ENCODE peak calls at places on chromosome 12, in six cellular contexts. T, P, A, M, O and G are unnamed samples.

GRCh38 chr12:108856428-108857157 is 790 bp downstream of the SSH1 start:
- DNase-seq in P (peak; percentile 93), M (peak; percentile 78), T (peak; percentile 78), O (peak; percentile 73), A (peak; percentile 76), G (no peak)

GRCh38 chr12:96242597-96242996 is 48.4 kb downstream of the ELK3 start:
- DNase-seq in T (no peak), A (no peak), O (no peak), M (no peak), P (no peak), G (no peak)

GRCh38 chr12:74538491-74539258 is 1.0 kb downstream of the ATXN7L3B start:
- DNase-seq in A (no peak), P (no peak), O (peak; percentile 14), T (peak; percentile 14), M (peak; percentile 22), G (no peak)

GRCh38 chr12:22042981-22043669 is 2.9 kb upstream of the CMAS start:
- DNase-seq in P (peak; percentile 58), M (peak; percentile 87), O (peak; percentile 28), T (peak; percentile 60), A (peak; percentile 85), G (no peak)

GRCh38 chr12:108597559-108598471 is at the start of gene TMEM119:
- DNase-seq in A (no peak), T (peak; percentile 75), P (peak; percentile 88), O (no peak), M (peak; percentile 85), G (no peak)

GRCh38 chr12:86647800-86648199 is 391.6 kb upstream of the MGAT4C start:
- DNase-seq in A (no peak), M (no peak), T (no peak), O (peak; percentile 51), P (no peak), G (no peak)

GRCh38 chr12:18250313-18250916 is 10.9 kb upstream of the PIK3C2G start:
- DNase-seq in A (peak; percentile 75), T (peak; percentile 84), P (peak; percentile 78), O (peak; percentile 66), M (peak; percentile 74), G (peak; percentile 22)

GRCh38 chr12:71216725-71217579 is 59.2 kb upstream of the TSPAN8 start:
- DNase-seq in P (peak; percentile 15), T (peak; percentile 26), A (peak; percentile 53), M (peak; percentile 43), O (peak; percentile 45), G (peak; percentile 31)

GRCh38 chr12:80129895-80130535 is 30.7 kb downstream of the OTOGL start:
- DNase-seq in O (no peak), M (no peak), A (no peak), T (no peak), P (peak; percentile 84), G (no peak)

GRCh38 chr12:55072093-55072492 is 52.3 kb downstream of the NEUROD4 start:
- DNase-seq in T (peak; percentile 3), O (peak; percentile 62), P (peak; percentile 13), M (peak; percentile 15), A (peak; percentile 63), G (no peak)

GRCh38 chr12:3213768-3214167 is 136.6 kb downstream of the TSPAN9 start:
- DNase-seq in M (no peak), O (no peak), P (no peak), A (no peak), T (no peak), G (no peak)

GRCh38 chr12:3097186-3097804 is 20.1 kb downstream of the TSPAN9 start:
- DNase-seq in M (no peak), A (no peak), T (peak; percentile 91), P (no peak), O (no peak), G (peak; percentile 78)

GRCh38 chr12:128069359-128069997 is 197.5 kb upstream of the TMEM132C start:
- DNase-seq in A (peak; percentile 36), T (peak; percentile 15), M (peak; percentile 47), P (peak; percentile 75), O (peak; percentile 60), G (peak; percentile 20)
- TF ChIP-seq CTCF in A (peak; percentile 46), T (peak; percentile 48), M (peak; percentile 76), P (peak; percentile 84), O (peak; percentile 67), G (peak; percentile 75)

GRCh38 chr12:14243941-14244340 is 121.5 kb upstream of the ATF7IP start:
- DNase-seq in O (no peak), T (no peak), A (no peak), M (no peak), P (no peak), G (no peak)

GRCh38 chr12:14240873-14241220 is 124.6 kb upstream of the ATF7IP start:
- DNase-seq in T (no peak), P (no peak), A (no peak), O (no peak), M (no peak), G (no peak)

GRCh38 chr12:14238224-14238792 is 127.2 kb upstream of the ATF7IP start:
- DNase-seq in P (peak; percentile 44), M (peak; percentile 57), T (peak; percentile 72), O (peak; percentile 39), A (peak; percentile 52), G (no peak)

GRCh38 chr12:14239935-14240872 is 125.3 kb upstream of the ATF7IP start:
- DNase-seq in M (no peak), O (no peak), A (peak; percentile 76), T (no peak), P (no peak), G (no peak)

DNA sequence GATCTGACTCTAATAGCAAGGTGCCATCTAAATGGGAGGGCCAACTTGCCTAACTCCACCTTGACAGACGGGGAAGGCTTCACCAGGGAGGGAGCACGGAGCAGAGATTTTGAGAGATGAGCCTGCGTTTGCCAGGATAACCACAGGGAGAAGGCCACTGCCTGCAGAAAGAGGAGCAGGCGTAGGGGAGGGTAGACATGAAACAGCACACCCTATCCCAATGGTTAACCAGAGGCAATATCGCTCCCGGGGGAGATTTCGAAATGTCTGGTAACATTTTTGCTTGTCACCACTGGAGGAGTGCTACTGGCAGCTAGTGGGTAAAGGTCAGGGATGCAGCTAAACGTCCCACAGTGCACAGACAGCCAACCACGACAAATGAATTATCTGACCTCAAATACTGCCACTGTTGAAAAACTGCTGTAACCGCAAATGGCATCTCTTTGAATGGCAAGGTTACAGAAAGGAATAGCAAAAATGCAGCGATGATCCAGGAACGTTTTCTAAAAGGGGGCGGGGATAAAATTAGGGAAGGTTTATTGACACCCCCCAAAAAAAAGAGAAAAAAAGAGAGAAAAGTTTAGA is 126.0 kb upstream of the ATF7IP start:
- DNase-seq in O (peak; percentile 47), A (no peak), P (peak; percentile 71), M (peak; percentile 60), T (peak; percentile 49), G (no peak)
- H3K4me3 ChIP-seq in O (no peak overlapping the region), A (no peak overlapping the region), P (peak overlapping the region; percentile 5), M (no peak overlapping the region), T (no peak overlapping the region), G (no peak overlapping the region)

GRCh38 chr12:7158866-7159600 is 28.9 kb downstream of the CLSTN3 start:
- DNase-seq in M (no peak), P (no peak), O (no peak), T (no peak), A (no peak), G (no peak)

GRCh38 chr12:7161811-7162210 is 27.7 kb upstream of the PEX5 start:
- DNase-seq in P (peak; percentile 71), M (peak; percentile 43), A (no peak), T (peak; percentile 12), O (no peak), G (no peak)

GRCh38 chr12:7160183-7160582 is 29.3 kb upstream of the PEX5 start:
- DNase-seq in A (no peak), M (no peak), O (no peak), P (no peak), T (no peak), G (no peak)

GRCh38 chr12:7161327-7161726 is 28.2 kb upstream of the PEX5 start:
- DNase-seq in P (no peak), A (no peak), O (no peak), T (no peak), M (no peak), G (no peak)

GRCh38 chr12:7162691-7163114 is 26.8 kb upstream of the PEX5 start:
- DNase-seq in M (no peak), T (no peak), P (no peak), O (peak; percentile 56), A (peak; percentile 74), G (no peak)
- TF ChIP-seq CTCF in M (peak; percentile 47), T (peak; percentile 35), P (peak; percentile 47), O (peak; percentile 45), A (peak; percentile 94), G (peak; percentile 73)

GRCh38 chr12:89709994-89710872 is 1.6 kb upstream of the ATP2B1 start:
- DNase-seq in M (peak; percentile 61), P (peak; percentile 52), A (peak; percentile 47), O (no peak), T (no peak), G (no peak)

GRCh38 chr12:89709157-89709993 is 737 bp upstream of the ATP2B1 start:
- DNase-seq in O (peak; percentile 100), A (peak; percentile 99), P (peak; percentile 100), T (peak; percentile 99), M (peak; percentile 98), G (peak; percentile 98)

GRCh38 chr12:89708793-89709156 is at the start of gene ATP2B1:
- DNase-seq in T (peak; percentile 86), A (peak; percentile 95), P (peak; percentile 88), O (peak; percentile 88), M (peak; percentile 77), G (peak; percentile 55)

GRCh38 chr12:89707992-89708792 is 446 bp downstream of the ATP2B1 start:
- DNase-seq in O (peak; percentile 22), T (no peak), A (peak; percentile 31), M (no peak), P (no peak), G (no peak)

DNA sequence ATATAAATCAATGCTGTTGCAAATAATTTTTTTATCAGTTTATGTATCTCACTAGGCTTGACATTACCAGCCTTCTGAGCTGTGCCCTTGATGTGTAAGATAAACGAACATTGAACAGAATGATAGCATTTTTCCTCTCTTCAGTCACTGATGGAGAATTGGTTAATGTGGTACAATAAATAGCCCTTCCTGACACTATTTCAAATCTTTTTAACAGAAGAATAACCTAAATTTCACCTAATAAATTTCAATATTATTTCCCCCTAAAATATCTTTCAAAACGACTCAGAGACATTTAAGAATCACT is 2.2 kb upstream of the ATP2B1 start:
- DNase-seq in P (no peak), A (no peak), T (no peak), O (no peak), M (peak; percentile 29), G (no peak)
- H3K4me3 ChIP-seq in P (peak overlapping the region; percentile 86), A (no peak overlapping the region), T (peak overlapping the region; percentile 94), O (peak overlapping the region; percentile 91), M (peak overlapping the region; percentile 76), G (no peak overlapping the region)

DNA sequence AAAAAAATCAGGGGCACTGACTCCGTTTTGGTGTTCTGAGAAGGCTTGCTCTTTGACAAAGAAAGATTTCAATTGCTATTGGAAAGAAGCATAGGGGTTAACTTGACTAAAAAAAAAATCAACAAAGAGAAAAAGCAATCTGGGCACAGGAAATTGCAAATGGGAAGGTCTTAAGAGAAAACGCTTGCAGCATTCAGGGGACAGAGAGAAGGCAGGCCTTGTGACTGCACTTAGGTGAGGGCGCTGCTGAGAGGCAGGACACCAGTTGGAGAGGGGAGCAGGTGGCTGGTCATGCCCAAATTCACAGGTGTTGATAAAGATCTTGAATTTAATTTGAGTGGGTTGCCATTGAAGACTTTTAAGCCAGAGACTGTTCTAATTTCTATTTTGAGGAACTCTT is 4.2 kb downstream of the FAR2 start:
- DNase-seq in O (no peak), A (no peak), T (no peak), P (no peak), M (no peak), G (no peak)
- TF ChIP-seq CTCF in O (no peak), A (no peak), T (no peak), P (no peak), M (no peak), G (no peak)